ENCODE peak calls at places on chromosomes 6 and 20, in six cellular contexts. C, S, W, V, H and J are unnamed samples.
A peak's percentile ranks its signal among the peaks of the same experiment; 100 is the strongest.

GRCh38 chr20:37543828-37544227 is 16.2 kb upstream of the BLCAP start:
- DNase-seq in W (no peak), V (peak; percentile 60), C (peak; percentile 10), S (no peak), H (peak; percentile 41), J (no peak)

GRCh38 chr20:33917813-33918525 is 75.7 kb upstream of the RALY start:
- DNase-seq in S (no peak), H (no peak), W (no peak), C (no peak), V (peak; percentile 67), J (no peak)

GRCh38 chr6:3610206-3610605 is 141.3 kb downstream of the PXDC1 start:
- DNase-seq in S (no peak), C (no peak), V (no peak), H (peak; percentile 16), W (no peak), J (peak; percentile 19)

GRCh38 chr20:12012241-12013222 is 94.8 kb downstream of the BTBD3 start:
- DNase-seq in S (no peak), W (peak; percentile 22), V (peak; percentile 57), C (peak; percentile 47), H (peak; percentile 61), J (peak; percentile 70)

GRCh38 chr20:58870293-58871014 is 17.9 kb downstream of the GNAS start:
- DNase-seq in S (peak; percentile 51), V (peak; percentile 73), C (peak; percentile 76), W (peak; percentile 61), H (peak; percentile 49), J (peak; percentile 53)

GRCh38 chr20:50762045-50762422 is 30.7 kb downstream of the PARD6B start:
- DNase-seq in W (no peak), C (no peak), H (no peak), V (peak; percentile 35), S (no peak), J (no peak)

GRCh38 chr6:93369586-93370134 is 49.7 kb downstream of the EPHA7 start:
- DNase-seq in C (no peak), H (no peak), S (no peak), V (no peak), W (no peak), J (no peak)

GRCh38 chr6:110355031-110355430 is 3.1 kb downstream of the METTL24 start:
- DNase-seq in S (no peak), H (no peak), C (no peak), V (no peak), W (no peak), J (no peak)

GRCh38 chr6:110217255-110217654 is 37.0 kb downstream of the CDC40 start:
- DNase-seq in V (no peak), S (no peak), H (peak; percentile 4), C (no peak), W (no peak), J (no peak)

GRCh38 chr6:34025112-34025807 is 120.6 kb downstream of the GRM4 start:
- DNase-seq in S (no peak), H (no peak), C (no peak), W (no peak), V (no peak), J (no peak)

GRCh38 chr6:13415276-13415675 is 72.1 kb downstream of the GFOD1 start:
- DNase-seq in W (no peak), V (no peak), H (no peak), C (no peak), S (no peak), J (no peak)

GRCh38 chr20:17417221-17417620 is 114.0 kb downstream of the BFSP1 start:
- DNase-seq in C (no peak), V (no peak), W (no peak), S (no peak), H (no peak), J (no peak)

GRCh38 chr6:136030131-136030530 is 178.6 kb downstream of the PDE7B start:
- DNase-seq in W (no peak), C (no peak), S (no peak), V (peak; percentile 35), H (no peak), J (no peak)

GRCh38 chr6:27321901-27322300 is 9.8 kb upstream of the POM121L2 start:
- DNase-seq in W (no peak), H (no peak), V (no peak), S (no peak), C (no peak), J (no peak)